ENCODE peak calls at places on chromosomes 5 and 9, in seven cellular contexts. J, Z, X, Q, B, S and W are unnamed samples.

GRCh38 chr5:168592014-168592368 is 12.8 kb upstream of the PANK3 start:
- DNase-seq in S (no peak), B (no peak), X (peak), Q (no peak), Z (peak), J (no peak), W (no peak)

GRCh38 chr9:86434039-86434726 is 80.0 kb upstream of the TUT7 start:
- DNase-seq in B (no peak), X (no peak), Z (peak), S (peak), J (no peak), Q (no peak), W (no peak)

GRCh38 chr9:129247285-129248153 is 69.5 kb upstream of the IER5L start:
- DNase-seq in J (no peak), Z (no peak), Q (no peak), B (no peak), S (no peak), X (no peak), W (no peak)

GRCh38 chr9:89978185-89978584 is 373.4 kb downstream of the GADD45G start:
- DNase-seq in S (no peak), J (no peak), X (no peak), Z (peak), Q (no peak), B (no peak), W (no peak)

GRCh38 chr9:37209431-37210386 is 89.3 kb downstream of the ZCCHC7 start:
- DNase-seq in J (no peak), Z (peak), B (no peak), S (no peak), X (no peak), Q (no peak), W (no peak)

GRCh38 chr5:61884242-61884855 is 421.7 kb upstream of the KIF2A start:
- DNase-seq in B (no peak), S (no peak), J (no peak), Q (no peak), Z (no peak), X (no peak), W (no peak)

GRCh38 chr9:4674783-4675182 is 4.6 kb upstream of the CDC37L1 start:
- DNase-seq in Q (no peak), J (no peak), X (peak), Z (peak), S (no peak), B (no peak), W (no peak)

GRCh38 chr5:143244000-143244736 is 159.3 kb downstream of the NR3C1 start:
- DNase-seq in J (no peak), Z (peak), X (peak), B (no peak), S (peak), Q (no peak), W (no peak)

GRCh38 chr5:156015137-156015536 is 311.8 kb upstream of the SGCD start:
- DNase-seq in Z (no peak), J (no peak), S (no peak), B (no peak), X (no peak), Q (no peak), W (no peak)

GRCh38 chr5:53262348-53262970 is 152.9 kb upstream of the MOCS2 start:
- DNase-seq in Z (peak), J (no peak), Q (peak), B (no peak), X (no peak), S (no peak), W (no peak)

GRCh38 chr5:172442592-172442991 is 11.7 kb downstream of the SH3PXD2B start:
- DNase-seq in Z (no peak), S (no peak), B (no peak), X (no peak), J (no peak), Q (no peak), W (no peak)